ENCODE peak calls at places on chromosomes 7 and 10, in five cellular contexts. N is tibial nerve; K is PC-9; C is CD4-positive, CD25-positive, alpha-beta regulatory T cell; A is neural progenitor cell. T is an unnamed sample.

GRCh38 chr7:466465-467191 is 53.0 kb downstream of the PDGFA start:
- DNase-seq in N (no peak), K (no peak), C (no peak), A (no peak), T (no peak)

GRCh38 chr10:17607603-17608332 is 9.4 kb downstream of the HACD1 start:
- DNase-seq in N (no peak), K (no peak), C (peak; percentile 13), A (peak; percentile 78), T (no peak)

GRCh38 chr7:44161371-44161770 is 20.2 kb upstream of the MYL7 start:
- DNase-seq in N (no peak), K (no peak), C (no peak), A (no peak), T (no peak)

GRCh38 chr10:132425029-132425758 is 28.2 kb downstream of the PWWP2B start:
- DNase-seq in N (no peak), K (no peak), C (no peak), A (no peak), T (no peak)

GRCh38 chr7:35694161-35694783 is 663 bp downstream of the HERPUD2 start:
- DNase-seq in N (no peak), K (no peak), C (no peak), A (no peak), T (no peak)

GRCh38 chr7:132703742-132704141 is 127.5 kb upstream of the PLXNA4 start:
- DNase-seq in N (no peak), K (no peak), C (no peak), A (no peak), T (no peak)

GRCh38 chr7:154299736-154300135 is 247.5 kb downstream of the DPP6 start:
- DNase-seq in N (no peak), K (no peak), C (no peak), A (no peak), T (no peak)

GRCh38 chr7:21953766-21954165 is 8.1 kb upstream of the CDCA7L start:
- DNase-seq in N (no peak), K (no peak), C (no peak), A (no peak), T (no peak)

GRCh38 chr7:94289071-94289470 is 105.6 kb upstream of the COL1A2 start:
- DNase-seq in N (peak; percentile 50), K (peak; percentile 57), C (no peak), A (peak; percentile 88), T (peak; percentile 85)

GRCh38 chr7:111953611-111954010 is 252.6 kb downstream of the DOCK4 start:
- DNase-seq in N (no peak), K (no peak), C (no peak), A (peak; percentile 31), T (no peak)

GRCh38 chr7:2138146-2138765 is 94.5 kb downstream of the MAD1L1 start:
- DNase-seq in N (no peak), K (no peak), C (no peak), A (no peak), T (no peak)

GRCh38 chr7:38383281-38383680 is 109.8 kb upstream of the TARP start:
- DNase-seq in N (no peak), K (no peak), C (no peak), A (no peak), T (no peak)

GRCh38 chr7:79377097-79377496 is 76.4 kb downstream of the MAGI2 start:
- DNase-seq in N (no peak), K (no peak), C (no peak), A (no peak), T (no peak)

GRCh38 chr7:2738110-2738509 is 50.1 kb downstream of the AMZ1 start:
- DNase-seq in N (no peak), K (no peak), C (no peak), A (no peak), T (no peak)

GRCh38 chr7:156017431-156017830 is 205.2 kb upstream of the SHH start:
- DNase-seq in N (no peak), K (no peak), C (no peak), A (no peak), T (no peak)

GRCh38 chr10:89700914-89701237 is 514 bp upstream of the KIF20B start:
- DNase-seq in N (no peak), K (no peak), C (no peak), A (no peak), T (no peak)

GRCh38 chr7:46034056-46034768 is 113.1 kb upstream of the IGFBP3 start:
- DNase-seq in N (no peak), K (no peak), C (no peak), A (no peak), T (no peak)

GRCh38 chr7:27176962-27177794 is 3.1 kb upstream of the HOXA10 start:
- DNase-seq in N (peak; percentile 12), K (no peak), C (no peak), A (no peak), T (peak; percentile 1)

GRCh38 chr7:157676001-157676400 is 339.2 kb downstream of the DNAJB6 start:
- DNase-seq in N (peak; percentile 5), K (no peak), C (no peak), A (no peak), T (peak; percentile 9)

GRCh38 chr10:68435803-68436202 is 28.7 kb upstream of the RUFY2 start:
- DNase-seq in N (no peak), K (no peak), C (no peak), A (no peak), T (no peak)

GRCh38 chr10:127414024-127414423 is 135.1 kb upstream of the NPS start:
- DNase-seq in N (no peak), K (no peak), C (no peak), A (peak; percentile 82), T (no peak)

GRCh38 chr10:72800000-72800740 is 93.4 kb upstream of the OIT3 start:
- DNase-seq in N (no peak), K (no peak), C (no peak), A (no peak), T (no peak)

GRCh38 chr7:42082144-42082543 is 154.9 kb downstream of the GLI3 start:
- DNase-seq in N (no peak), K (no peak), C (no peak), A (no peak), T (no peak)

GRCh38 chr7:112207106-112207592 is 654 bp downstream of the ZNF277 start:
- DNase-seq in N (no peak), K (no peak), C (no peak), A (no peak), T (no peak)

GRCh38 chr7:130875265-130875741 is 141.3 kb upstream of the KLF14 start:
- DNase-seq in N (no peak), K (peak; percentile 72), C (peak; percentile 38), A (peak; percentile 73), T (peak; percentile 78)

GRCh38 chr7:122884186-122884585 is 2.1 kb downstream of the CADPS2 start:
- DNase-seq in N (no peak), K (no peak), C (no peak), A (peak; percentile 30), T (no peak)

GRCh38 chr7:45924283-45924682 is 3.2 kb upstream of the IGFBP3 start:
- DNase-seq in N (no peak), K (peak; percentile 79), C (no peak), A (no peak), T (no peak)

GRCh38 chr7:146982482-146982881 is 865.9 kb downstream of the CNTNAP2 start:
- DNase-seq in N (no peak), K (no peak), C (no peak), A (no peak), T (no peak)

GRCh38 chr7:68176974-68177373 is 1180.3 kb downstream of the TYW1 start:
- DNase-seq in N (peak; percentile 16), K (peak; percentile 26), C (no peak), A (peak; percentile 80), T (peak; percentile 81)

DNA sequence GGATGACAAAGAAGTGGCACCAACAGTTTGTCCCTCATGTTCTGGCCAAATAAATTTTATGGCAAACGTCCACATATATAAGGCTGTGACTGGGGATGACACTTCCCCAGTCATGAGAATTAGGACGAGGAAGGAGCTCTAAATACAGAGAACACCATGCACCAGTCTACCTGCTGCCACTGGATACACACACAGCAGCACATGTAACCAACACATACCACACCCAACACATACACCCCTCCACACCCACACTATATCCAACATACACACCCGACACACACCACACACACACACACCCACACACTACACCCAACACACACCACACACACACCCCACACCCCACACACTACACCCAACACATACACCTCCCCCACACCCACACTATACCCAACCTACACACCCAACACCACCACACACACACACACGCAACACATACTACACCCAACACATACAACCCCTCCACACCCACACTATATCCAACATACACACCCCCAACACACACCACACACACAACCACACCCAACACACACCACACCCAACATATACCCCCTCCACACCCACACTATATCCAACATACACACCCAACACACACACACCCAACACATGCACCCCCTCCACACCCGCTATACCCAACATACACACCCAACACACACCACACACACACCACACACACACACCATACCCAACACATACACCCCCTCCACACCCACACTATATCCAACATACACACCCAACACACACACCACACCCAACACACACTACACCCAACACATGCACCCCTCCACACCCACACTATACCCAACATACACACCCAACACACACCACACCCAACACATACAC is 74.1 kb downstream of the HIPK2 start:
- DNase-seq in N (no peak), K (no peak), C (no peak), A (no peak), T (no peak)
- H3K27ac ChIP-seq in N (no peak overlapping the region), K (no peak overlapping the region), C (no peak overlapping the region), A (no peak overlapping the region), T (no peak overlapping the region)

GRCh38 chr10:12194752-12195271 is 879 bp downstream of the NUDT5 start:
- DNase-seq in N (no peak), K (peak; percentile 15), C (no peak), A (peak; percentile 28), T (peak; percentile 10)
- H3K27ac ChIP-seq in N (peak overlapping the region; percentile 97), K (peak overlapping the region; percentile 74), C (peak overlapping the region; percentile 96), A (no peak overlapping the region), T (peak overlapping the region; percentile 95)

GRCh38 chr10:30705625-30706149 is 76.1 kb upstream of the LYZL2 start:
- DNase-seq in N (no peak), K (no peak), C (no peak), A (no peak), T (no peak)

GRCh38 chr10:30701471-30702173 is 72.1 kb upstream of the LYZL2 start:
- DNase-seq in N (no peak), K (peak; percentile 34), C (peak; percentile 49), A (no peak), T (peak; percentile 8)

GRCh38 chr10:30702860-30703259 is 73.3 kb upstream of the LYZL2 start:
- DNase-seq in N (no peak), K (no peak), C (no peak), A (no peak), T (no peak)

GRCh38 chr10:30705086-30705624 is 75.6 kb upstream of the LYZL2 start:
- DNase-seq in N (no peak), K (no peak), C (no peak), A (no peak), T (no peak)

GRCh38 chr10:30704016-30704600 is 74.6 kb upstream of the LYZL2 start:
- DNase-seq in N (no peak), K (no peak), C (no peak), A (no peak), T (no peak)
- H3K27ac ChIP-seq in N (no peak overlapping the region), K (no peak overlapping the region), C (peak overlapping the region; percentile 89), A (no peak overlapping the region), T (no peak overlapping the region)

GRCh38 chr7:73703985-73704639 is 15.4 kb downstream of the STX1A start:
- DNase-seq in N (peak; percentile 24), K (no peak), C (peak; percentile 32), A (peak; percentile 95), T (peak; percentile 67)

GRCh38 chr7:73706122-73707044 is 13.1 kb downstream of the STX1A start:
- DNase-seq in N (no peak), K (peak; percentile 86), C (no peak), A (no peak), T (no peak)

GRCh38 chr7:73705551-73705920 is 13.9 kb downstream of the STX1A start:
- DNase-seq in N (no peak), K (peak; percentile 46), C (no peak), A (no peak), T (no peak)

GRCh38 chr7:73703649-73703984 is 15.9 kb downstream of the STX1A start:
- DNase-seq in N (no peak), K (no peak), C (no peak), A (no peak), T (no peak)

GRCh38 chr7:73704640-73705550 is 14.6 kb downstream of the STX1A start:
- DNase-seq in N (no peak), K (peak; percentile 91), C (no peak), A (no peak), T (peak; percentile 86)
- H3K27ac ChIP-seq in N (no peak overlapping the region), K (peak overlapping the region; percentile 85), C (no peak overlapping the region), A (no peak overlapping the region), T (peak overlapping the region; percentile 81)